ENCODE peak calls at places on chromosome 20, in six cellular contexts. L is heart left ventricle, X is prostate gland, G is astrocyte, Q is psoas muscle, Z is OCI-LY7. F is an unnamed sample.

GRCh38 chr20:17558154-17558940 is 11.5 kb upstream of the DSTN start:
- DNase-seq in G (peak; percentile 95), L (peak; percentile 63), Q (no peak), X (peak; percentile 32), Z (no peak), F (no peak)

GRCh38 chr20:57040924-57041323 is 225.5 kb downstream of the BMP7 start:
- DNase-seq in Q (no peak), L (no peak), X (peak; percentile 39), G (no peak), Z (no peak), F (no peak)

GRCh38 chr20:46013826-46014516 is 5.3 kb downstream of the MMP9 start:
- DNase-seq in Z (peak; percentile 81), G (no peak), L (peak; percentile 42), X (no peak), Q (no peak), F (peak; percentile 52)

GRCh38 chr20:56710577-56711465 is 81.7 kb downstream of the TFAP2C start:
- DNase-seq in X (no peak), Q (no peak), G (peak; percentile 71), Z (no peak), L (no peak), F (no peak)

GRCh38 chr20:3313681-3314080 is 74.7 kb upstream of the SLC4A11 start:
- DNase-seq in Z (no peak), X (peak; percentile 41), L (no peak), G (no peak), Q (no peak), F (no peak)

GRCh38 chr20:35598476-35598875 is 17.2 kb upstream of the SPAG4 start:
- DNase-seq in L (no peak), Q (no peak), G (no peak), Z (no peak), X (no peak), F (no peak)

GRCh38 chr20:58072695-58073671 is 155.5 kb downstream of the ANKRD60 start:
- DNase-seq in Q (no peak), Z (no peak), X (no peak), L (no peak), G (no peak), F (no peak)

GRCh38 chr20:59676126-59676876 is 72.0 kb downstream of the PHACTR3 start:
- DNase-seq in G (no peak), X (no peak), Q (no peak), Z (no peak), L (no peak), F (no peak)

GRCh38 chr20:36336838-36337478 is 30.8 kb downstream of the DLGAP4 start:
- DNase-seq in Z (no peak), G (no peak), X (no peak), Q (peak; percentile 21), L (no peak), F (no peak)

GRCh38 chr20:15239542-15240206 is 902.3 kb upstream of the FLRT3 start:
- DNase-seq in X (no peak), Z (no peak), L (no peak), Q (no peak), G (no peak), F (no peak)

GRCh38 chr20:23003077-23003476 is 32.0 kb upstream of the SSTR4 start:
- DNase-seq in G (no peak), X (no peak), Z (no peak), L (no peak), Q (no peak), F (no peak)

GRCh38 chr20:3663031-3663701 is at the start of gene GFRA4:
- DNase-seq in L (no peak), Z (no peak), X (no peak), Q (no peak), G (no peak), F (no peak)

GRCh38 chr20:48784273-48784641 is 43.5 kb downstream of the PREX1 start:
- DNase-seq in G (no peak), L (no peak), Q (no peak), Z (no peak), X (no peak), F (no peak)

GRCh38 chr20:16035576-16035975 is 537.7 kb downstream of the KIF16B start:
- DNase-seq in Q (no peak), L (no peak), G (no peak), Z (no peak), X (no peak), F (no peak)

GRCh38 chr20:56986931-56987720 is 279.3 kb downstream of the BMP7 start:
- DNase-seq in X (no peak), L (no peak), Z (no peak), Q (no peak), G (no peak), F (no peak)

DNA sequence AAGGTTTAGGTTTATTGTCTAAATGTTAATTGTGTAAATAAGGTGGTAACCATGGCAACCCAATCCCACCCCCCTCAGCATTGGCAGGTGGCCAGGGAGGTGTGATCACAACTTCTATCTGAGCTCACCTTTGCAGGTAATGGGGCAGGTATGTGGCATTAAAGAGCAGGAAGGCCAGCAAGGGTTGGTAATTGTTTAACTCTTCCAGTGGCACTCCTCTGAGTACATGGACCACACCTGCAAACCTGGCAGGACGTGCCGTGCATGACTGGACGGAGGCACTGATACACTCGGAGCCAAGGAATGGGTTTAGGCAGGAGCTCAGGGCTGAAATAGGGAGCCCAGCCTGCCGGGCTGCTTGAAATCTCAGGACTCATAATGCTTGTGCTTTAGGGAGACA is 107.0 kb upstream of the BMP2 start:
- DNase-seq in Q (no peak), Z (no peak), G (no peak), L (no peak), X (no peak), F (no peak)
- H3K27ac ChIP-seq in Q (no peak overlapping the region), Z (no peak overlapping the region), G (no peak overlapping the region), L (no peak overlapping the region), X (no peak overlapping the region), F (no peak overlapping the region)

DNA sequence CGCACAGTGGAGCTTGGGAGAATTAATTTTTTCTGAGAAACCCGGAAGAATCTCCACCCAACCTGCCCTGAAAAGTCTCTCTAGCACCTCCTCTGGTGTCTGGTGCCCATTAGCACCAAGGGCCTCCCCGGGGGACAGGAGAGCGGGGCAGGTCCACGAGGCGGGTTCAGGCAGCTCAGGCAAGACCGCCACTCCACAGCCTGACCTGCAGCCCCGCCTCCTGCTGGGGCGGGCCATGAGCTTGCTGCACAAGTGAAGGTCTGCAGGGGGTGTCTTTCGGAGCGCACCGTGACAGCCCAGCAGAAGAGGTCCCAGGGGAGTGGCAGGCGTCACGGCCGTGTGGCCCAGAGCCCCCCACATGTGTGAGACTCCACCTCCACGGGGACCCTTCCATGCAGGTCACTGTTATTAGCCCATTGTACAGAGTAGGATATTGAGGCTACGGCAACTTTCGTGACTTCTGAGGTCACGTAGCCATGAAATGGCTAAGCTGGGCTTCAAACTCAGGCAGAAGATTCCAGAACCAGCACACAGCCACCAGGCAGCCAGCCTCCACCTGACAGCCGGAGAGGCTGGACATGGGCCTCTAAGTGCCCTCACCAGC is 63.9 kb upstream of the SLCO4A1 start:
- DNase-seq in Z (peak; percentile 23), L (no peak), X (no peak), G (no peak), Q (no peak), F (no peak)
- TF ChIP-seq CTCF in Z (peak; percentile 40), L (no peak), X (no peak), G (no peak), Q (no peak), F (no peak)

DNA sequence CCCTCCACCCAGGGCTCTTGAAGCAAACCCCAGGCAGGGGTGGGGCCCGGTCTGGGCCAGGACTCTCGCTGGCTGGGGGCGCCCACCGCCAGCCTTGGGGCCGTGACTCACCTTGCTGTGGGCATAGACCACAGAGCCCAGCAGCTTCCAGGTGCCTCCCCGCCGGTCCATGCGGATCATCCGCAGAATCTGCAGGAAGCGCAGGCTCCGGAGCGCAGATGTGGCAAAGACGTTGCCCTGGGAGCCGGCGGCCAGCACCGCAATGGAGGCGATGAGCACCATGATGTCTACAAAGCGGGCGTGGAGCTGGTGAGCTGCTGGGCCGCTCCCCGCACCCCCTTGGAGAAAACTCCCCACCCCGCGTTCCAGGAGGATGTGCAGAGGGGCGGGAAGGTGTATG is 27.9 kb downstream of the KCNQ2 start:
- DNase-seq in G (no peak), Q (no peak), X (no peak), L (no peak), Z (no peak), F (no peak)
- H3K4me3 ChIP-seq in G (no peak overlapping the region), Q (no peak overlapping the region), X (no peak overlapping the region), L (no peak overlapping the region), Z (no peak overlapping the region), F (no peak overlapping the region)

DNA sequence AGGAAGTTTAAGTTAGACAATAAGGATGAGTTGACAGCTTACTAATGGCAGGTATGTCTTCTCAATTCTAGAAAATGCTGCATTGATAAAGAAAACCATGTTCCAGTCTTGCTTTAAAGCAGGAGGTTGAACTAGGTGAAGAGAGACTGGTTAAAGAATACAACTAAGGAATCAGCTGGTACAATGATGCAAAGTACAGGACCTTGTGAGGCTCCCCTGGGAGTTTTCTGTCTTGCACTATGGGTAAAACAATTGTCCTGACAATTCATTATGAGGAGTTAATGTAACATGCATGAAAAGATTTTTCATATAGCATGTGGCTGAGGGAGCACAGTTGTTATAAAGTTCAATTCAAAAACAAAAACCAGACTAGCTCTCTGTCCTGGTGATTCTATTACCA is 157.2 kb downstream of the BMP2 start:
- DNase-seq in X (no peak), Z (no peak), L (no peak), Q (no peak), G (no peak), F (no peak)
- H3K27ac ChIP-seq in X (no peak overlapping the region), Z (no peak overlapping the region), L (no peak overlapping the region), Q (no peak overlapping the region), G (no peak overlapping the region), F (no peak overlapping the region)

GRCh38 chr20:1298888-1299511 is 29.9 kb downstream of the SDCBP2 start:
- DNase-seq in X (no peak), Q (no peak), Z (no peak), L (no peak), G (no peak), F (no peak)

GRCh38 chr20:1301031-1301529 is 27.9 kb downstream of the SDCBP2 start:
- DNase-seq in Z (no peak), L (no peak), Q (peak; percentile 26), X (no peak), G (peak; percentile 56), F (no peak)

GRCh38 chr20:1298166-1298565 is 30.8 kb downstream of the SDCBP2 start:
- DNase-seq in L (no peak), Z (no peak), G (no peak), X (no peak), Q (no peak), F (no peak)

GRCh38 chr20:1300083-1300840 is 28.7 kb downstream of the SDCBP2 start:
- DNase-seq in L (no peak), Z (no peak), X (no peak), G (no peak), Q (peak; percentile 21), F (no peak)

GRCh38 chr20:1299522-1299921 is 29.4 kb downstream of the SDCBP2 start:
- DNase-seq in G (no peak), Q (peak; percentile 23), L (no peak), X (no peak), Z (no peak), F (no peak)
- TF ChIP-seq CTCF in G (no peak), Q (no peak), L (no peak), X (no peak), Z (no peak), F (no peak)

DNA sequence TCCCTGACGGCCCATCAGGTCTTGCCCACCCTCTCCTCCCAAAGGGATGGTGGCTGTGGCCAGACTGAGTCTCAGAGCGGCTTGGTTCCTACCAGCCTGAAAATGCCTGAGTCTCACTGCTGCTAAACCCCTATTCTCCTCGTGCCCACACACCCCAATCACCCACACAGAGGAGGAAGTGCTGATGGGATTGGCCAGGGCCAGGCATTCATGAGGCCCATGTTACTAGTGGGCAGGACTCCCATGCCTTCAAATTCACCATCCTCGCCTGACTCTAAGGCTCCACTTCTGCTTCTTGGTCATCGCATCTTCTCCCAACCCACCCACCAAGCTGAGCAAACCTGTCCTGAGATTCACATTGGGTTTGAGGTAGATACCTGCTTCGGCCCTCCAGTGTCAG is 80.1 kb upstream of the CST7 start:
- DNase-seq in L (no peak), Q (no peak), X (no peak), G (no peak), Z (no peak), F (no peak)
- H3K4me3 ChIP-seq in L (no peak overlapping the region), Q (no peak overlapping the region), X (no peak overlapping the region), G (no peak overlapping the region), Z (no peak overlapping the region), F (no peak overlapping the region)